ENCODE peak calls at places on chromosomes 3 and 15, in nine cellular contexts. D, F, X, V, L, A, C, B and P are unnamed samples.

GRCh38 chr3:72722930-72723726 is 125.1 kb downstream of the SHQ1 start:
- DNase-seq in D (no peak), F (no peak), X (no peak), V (no peak), L (no peak), A (no peak), C (no peak), B (no peak), P (no peak)

GRCh38 chr3:146161725-146162047 is 702 bp upstream of the PLOD2 start:
- DNase-seq in D (no peak), F (no peak), X (no peak), V (no peak), L (peak), A (no peak), C (no peak), B (peak), P (no peak)

GRCh38 chr3:186119499-186119898 is 10.6 kb upstream of the ETV5 start:
- DNase-seq in D (no peak), F (no peak), X (no peak), V (no peak), L (no peak), A (no peak), C (no peak), B (no peak), P (no peak)

GRCh38 chr15:56690733-56691132 is 42.6 kb downstream of the ZNF280D start:
- DNase-seq in D (no peak), F (no peak), X (no peak), V (no peak), L (no peak), A (no peak), C (no peak), B (no peak), P (no peak)

GRCh38 chr3:141235661-141236171 is 4.1 kb downstream of the PXYLP1 start:
- DNase-seq in D (no peak), F (no peak), X (no peak), V (no peak), L (peak), A (no peak), C (no peak), B (no peak), P (no peak)

GRCh38 chr3:20104167-20104661 is 64.0 kb downstream of the KAT2B start:
- DNase-seq in D (no peak), F (no peak), X (no peak), V (no peak), L (no peak), A (peak), C (no peak), B (no peak), P (no peak)

GRCh38 chr3:141876891-141877561 is 583 bp downstream of the ATP1B3 start:
- DNase-seq in D (peak), F (peak), X (peak), V (no peak), L (peak), A (peak), C (peak), B (peak), P (peak)

GRCh38 chr3:15064299-15064834 is 748 bp downstream of the MRPS25 start:
- DNase-seq in D (peak), F (peak), X (peak), V (no peak), L (peak), A (no peak), C (no peak), B (no peak), P (peak)

GRCh38 chr3:162780313-162780712 is 1283.7 kb downstream of the OTOL1 start:
- DNase-seq in D (no peak), F (no peak), X (no peak), V (no peak), L (no peak), A (no peak), C (no peak), B (no peak), P (no peak)

GRCh38 chr3:64520334-64520733 is 167.5 kb downstream of the ADAMTS9 start:
- DNase-seq in D (no peak), F (no peak), X (no peak), V (no peak), L (no peak), A (no peak), C (no peak), B (no peak), P (no peak)

GRCh38 chr3:48930590-48930989 is 11.9 kb downstream of the ARIH2 start:
- DNase-seq in D (no peak), F (no peak), X (no peak), V (no peak), L (no peak), A (no peak), C (no peak), B (no peak), P (no peak)

GRCh38 chr3:41405466-41405865 is 206.2 kb downstream of the CTNNB1 start:
- DNase-seq in D (no peak), F (no peak), X (no peak), V (no peak), L (no peak), A (no peak), C (no peak), B (no peak), P (no peak)